ENCODE peak calls at places on chromosomes 2 and 18, in ten cellular contexts. L, G, B, J, U, Q, T, E, N and A are unnamed samples.

GRCh38 chr18:37578886-37579513 is 13.4 kb upstream of the CELF4 start:
- DNase-seq in L (peak; percentile 16), G (peak; percentile 4), B (no peak), J (no peak), U (no peak), Q (no peak), T (peak; percentile 26), E (peak; percentile 52), N (no peak), A (peak; percentile 31)

GRCh38 chr18:23967321-23968089 is 47.0 kb upstream of the TTC39C start:
- DNase-seq in L (no peak), G (peak; percentile 28), B (no peak), J (no peak), U (no peak), Q (no peak), T (no peak), E (no peak), N (no peak), A (no peak)

GRCh38 chr2:223095207-223095606 is 43.2 kb downstream of the KCNE4 start:
- DNase-seq in L (no peak), G (no peak), B (no peak), J (no peak), U (no peak), Q (no peak), T (no peak), E (no peak), N (no peak), A (no peak)

GRCh38 chr2:176072951-176073904 is 10.5 kb downstream of the EVX2 start:
- DNase-seq in L (no peak), G (no peak), B (no peak), J (no peak), U (no peak), Q (no peak), T (peak; percentile 42), E (peak; percentile 65), N (no peak), A (no peak)

GRCh38 chr2:193966590-193966989 is 1690.4 kb upstream of the SLC39A10 start:
- DNase-seq in L (peak; percentile 92), G (no peak), B (peak; percentile 20), J (no peak), U (no peak), Q (peak; percentile 78), T (no peak), E (peak; percentile 59), N (no peak), A (peak; percentile 54)

GRCh38 chr2:64586883-64587481 is 62.9 kb downstream of the AFTPH start:
- DNase-seq in L (peak; percentile 75), G (peak; percentile 84), B (peak; percentile 61), J (peak; percentile 35), U (no peak), Q (peak; percentile 47), T (peak; percentile 56), E (no peak), N (peak; percentile 61), A (peak; percentile 76)

GRCh38 chr2:235447210-235447609 is 46.6 kb upstream of the AGAP1 start:
- DNase-seq in L (peak; percentile 52), G (no peak), B (no peak), J (no peak), U (no peak), Q (no peak), T (no peak), E (no peak), N (no peak), A (no peak)

GRCh38 chr2:68255736-68256450 is 3.6 kb upstream of the PPP3R1 start:
- DNase-seq in L (peak; percentile 65), G (no peak), B (no peak), J (no peak), U (no peak), Q (peak; percentile 74), T (no peak), E (no peak), N (no peak), A (peak; percentile 75)

GRCh38 chr2:184760931-184761330 is 162.6 kb downstream of the ZNF804A start:
- DNase-seq in L (no peak), G (no peak), B (no peak), J (no peak), U (no peak), Q (no peak), T (no peak), E (no peak), N (no peak), A (no peak)

GRCh38 chr2:98822301-98823164 is 91.6 kb upstream of the MGAT4A start:
- DNase-seq in L (peak; percentile 18), G (no peak), B (no peak), J (peak; percentile 56), U (peak; percentile 34), Q (no peak), T (no peak), E (peak; percentile 87), N (peak; percentile 23), A (peak; percentile 67)

GRCh38 chr2:12488365-12488972 is 228.3 kb upstream of the TRIB2 start:
- DNase-seq in L (no peak), G (no peak), B (no peak), J (no peak), U (no peak), Q (no peak), T (no peak), E (no peak), N (no peak), A (no peak)